ENCODE peak calls at places on chromosomes 13 and 19, in seven cellular contexts. P, K, S, O, X, C and W are unnamed samples.

GRCh38 chr19:58559275-58560006 is 1.0 kb upstream of the UBE2M start:
- DNase-seq in K (peak), S (peak), X (peak), P (peak), C (peak), O (peak), W (peak)

GRCh38 chr13:29707876-29708543 is 112.5 kb upstream of the SLC7A1 start:
- DNase-seq in K (no peak), C (no peak), S (peak), O (peak), X (no peak), P (peak), W (peak)

GRCh38 chr19:10920781-10921180 is 7.7 kb downstream of the YIPF2 start:
- DNase-seq in X (no peak), K (no peak), S (no peak), O (no peak), P (no peak), C (no peak), W (no peak)

GRCh38 chr19:21586341-21587116 is 81.1 kb downstream of the ZNF429 start:
- DNase-seq in K (no peak), O (peak), S (no peak), C (no peak), X (no peak), P (no peak), W (no peak)

GRCh38 chr13:49625392-49626137 is 2.7 kb upstream of the ARL11 start:
- DNase-seq in K (peak), O (no peak), P (no peak), S (no peak), C (no peak), X (peak), W (no peak)

GRCh38 chr19:21028969-21029268 is 8.5 kb downstream of the ZNF430 start:
- DNase-seq in C (no peak), K (no peak), P (no peak), O (no peak), X (no peak), S (no peak), W (no peak)

GRCh38 chr19:35236638-35237400 is 8.3 kb upstream of the FAM187B start:
- DNase-seq in S (no peak), X (no peak), O (peak), K (no peak), P (no peak), C (no peak), W (no peak)

GRCh38 chr19:3062165-3063105 is at the start of gene TLE5:
- DNase-seq in X (peak), C (no peak), S (peak), P (peak), K (no peak), O (peak), W (peak)

GRCh38 chr19:50233308-50233910 is 30.0 kb downstream of the MYH14 start:
- DNase-seq in S (no peak), P (no peak), C (no peak), K (no peak), X (no peak), O (no peak), W (no peak)

GRCh38 chr19:35717665-35718344 is at the start of gene KMT2B:
- DNase-seq in O (no peak), X (no peak), S (peak), P (peak), K (no peak), C (no peak), W (peak)

GRCh38 chr13:74015137-74015536 is 119.1 kb downstream of the KLF12 start:
- DNase-seq in X (no peak), O (peak), C (no peak), S (no peak), K (no peak), P (peak), W (no peak)

GRCh38 chr19:23345838-23346237 is 49.4 kb downstream of the ZNF91 start:
- DNase-seq in O (peak), C (no peak), K (no peak), X (no peak), S (no peak), P (no peak), W (no peak)

GRCh38 chr13:50529154-50529882 is 314.2 kb downstream of the DLEU7 start:
- DNase-seq in O (no peak), S (no peak), X (peak), K (peak), C (no peak), P (no peak), W (no peak)

GRCh38 chr13:25429466-25429865 is 57.7 kb downstream of the ATP8A2 start:
- DNase-seq in P (no peak), X (no peak), K (no peak), S (no peak), O (no peak), C (no peak), W (no peak)

GRCh38 chr19:52622261-52622660 is 15.9 kb downstream of the ZNF83 start:
- DNase-seq in O (peak), K (no peak), X (no peak), C (no peak), P (no peak), S (no peak), W (no peak)